ENCODE peak calls at places on chromosomes 2 and 18, in seven cellular contexts. V is ovary; W is stimulated activated CD4-positive, alpha-beta T cell treated with anti-CD3 and anti-CD28 coated beads, Interleukin-4, amount 100 ng/mL, for 48 hours; D is endothelial cell; R is ELR; L is AG08396; S is stromal cell of bone marrow. Z is an unnamed sample.

GRCh38 chr2:20182241-20182931 is 42.5 kb downstream of the SDC1 start:
- DNase-seq in V (no peak), W (no peak), D (no peak), R (peak), L (peak), S (peak), Z (no peak)

GRCh38 chr2:177604291-177605065 is 211.9 kb downstream of the AGPS start:
- DNase-seq in V (peak), W (no peak), D (peak), R (peak), L (peak), S (peak), Z (no peak)

GRCh38 chr2:135056790-135057189 is 4.7 kb downstream of the RAB3GAP1 start:
- DNase-seq in V (no peak), W (no peak), D (no peak), R (no peak), L (no peak), S (no peak), Z (no peak)

GRCh38 chr2:9228088-9228751 is 21.6 kb downstream of the ASAP2 start:
- DNase-seq in V (no peak), W (no peak), D (no peak), R (peak), L (peak), S (peak), Z (no peak)

GRCh38 chr2:49069829-49070228 is 84.5 kb downstream of the FSHR start:
- DNase-seq in V (no peak), W (no peak), D (no peak), R (no peak), L (no peak), S (no peak), Z (no peak)

GRCh38 chr2:191696001-191696400 is 18.1 kb downstream of the NABP1 start:
- DNase-seq in V (no peak), W (no peak), D (no peak), R (peak), L (peak), S (peak), Z (no peak)

GRCh38 chr2:197869501-197870111 is 65.2 kb downstream of the PLCL1 start:
- DNase-seq in V (no peak), W (no peak), D (no peak), R (no peak), L (no peak), S (no peak), Z (peak)

GRCh38 chr2:17757321-17757720 is 3.4 kb downstream of the GEN1 start:
- DNase-seq in V (no peak), W (no peak), D (no peak), R (peak), L (no peak), S (no peak), Z (no peak)

GRCh38 chr18:51300912-51301311 is 103.4 kb upstream of the MEX3C start:
- DNase-seq in V (no peak), W (no peak), D (no peak), R (no peak), L (no peak), S (no peak), Z (no peak)

GRCh38 chr2:181231886-181232644 is 225.1 kb upstream of the ITGA4 start:
- DNase-seq in V (no peak), W (no peak), D (no peak), R (peak), L (no peak), S (no peak), Z (no peak)

GRCh38 chr18:10454800-10455550 is 540 bp downstream of the APCDD1 start:
- DNase-seq in V (peak), W (no peak), D (peak), R (no peak), L (no peak), S (no peak), Z (no peak)

GRCh38 chr2:4963106-4963505 is 729.1 kb upstream of the SOX11 start:
- DNase-seq in V (no peak), W (no peak), D (no peak), R (no peak), L (no peak), S (no peak), Z (no peak)

GRCh38 chr2:89763254-89763580 is 1071.7 kb downstream of the RPIA start:
- DNase-seq in V (peak), W (no peak), D (no peak), R (no peak), L (peak), S (no peak), Z (no peak)

GRCh38 chr2:156190532-156190931 is 142.0 kb downstream of the NR4A2 start:
- DNase-seq in V (no peak), W (no peak), D (no peak), R (no peak), L (no peak), S (no peak), Z (no peak)

GRCh38 chr2:58137221-58137620 is 90.6 kb downstream of the VRK2 start:
- DNase-seq in V (no peak), W (no peak), D (no peak), R (peak), L (no peak), S (peak), Z (no peak)

GRCh38 chr18:3268306-3268705 is 6.4 kb downstream of the MYL12B start:
- DNase-seq in V (no peak), W (no peak), D (no peak), R (no peak), L (no peak), S (no peak), Z (no peak)

GRCh38 chr2:209864716-209865295 is 93.2 kb downstream of the UNC80 start:
- DNase-seq in V (no peak), W (no peak), D (no peak), R (no peak), L (no peak), S (no peak), Z (no peak)

GRCh38 chr2:120398961-120399888 is 53.3 kb downstream of the INHBB start:
- DNase-seq in V (no peak), W (no peak), D (no peak), R (peak), L (no peak), S (no peak), Z (no peak)

GRCh38 chr2:33336036-33336625 is 140.3 kb upstream of the RASGRP3 start:
- DNase-seq in V (no peak), W (no peak), D (no peak), R (no peak), L (no peak), S (no peak), Z (no peak)

GRCh38 chr18:38174594-38174993 is 609.0 kb upstream of the CELF4 start:
- DNase-seq in V (no peak), W (no peak), D (no peak), R (no peak), L (no peak), S (no peak), Z (no peak)

GRCh38 chr2:205892141-205893064 is 193.6 kb downstream of the INO80D start:
- DNase-seq in V (peak), W (no peak), D (no peak), R (no peak), L (no peak), S (no peak), Z (no peak)

GRCh38 chr2:121047383-121047782 is 237.6 kb downstream of the TFCP2L1 start:
- DNase-seq in V (no peak), W (no peak), D (no peak), R (no peak), L (no peak), S (no peak), Z (no peak)

Z was measured in CD4-positive, alpha-beta memory T cell.